ENCODE peak calls at places on chromosomes 1 and 21, in seven cellular contexts. R is posterior vena cava; J is activated CD8-positive, alpha-beta memory T cell treated with anti-CD3 and anti-CD28 coated beads for 1 hour; F is stimulated activated naive B cell treated with anti-CD40 and anti-IgM and Interleukin-4, amounts not matched to agents 10 μg/mL and 1 μg/mL and 100 μg/mL, for 72 hours; V is HuH-7.5; T is nucleus accumbens; C is hippocampal formation. K is an unnamed sample.

GRCh38 chr21:43308511-43309283 is 118.2 kb downstream of the SIK1 start:
- DNase-seq in R (peak; percentile 42), J (no peak), F (no peak), V (no peak), T (no peak), C (no peak), K (no peak)

GRCh38 chr1:169115891-169116585 is 9.5 kb downstream of the ATP1B1 start:
- DNase-seq in R (peak; percentile 79), J (no peak), F (no peak), V (peak; percentile 38), T (no peak), C (peak; percentile 51), K (no peak)

GRCh38 chr1:230278871-230279582 is 147.1 kb downstream of the PGBD5 start:
- DNase-seq in R (peak; percentile 37), J (no peak), F (no peak), V (no peak), T (no peak), C (no peak), K (no peak)

GRCh38 chr1:93798301-93798700 is 80.7 kb downstream of the DNTTIP2 start:
- DNase-seq in R (no peak), J (no peak), F (no peak), V (no peak), T (no peak), C (no peak), K (peak; percentile 91)

GRCh38 chr1:228219245-228219961 is 11.6 kb downstream of the OBSCN start:
- DNase-seq in R (peak; percentile 62), J (no peak), F (no peak), V (no peak), T (no peak), C (no peak), K (no peak)

GRCh38 chr1:30371179-30371788 is 352.1 kb downstream of the MATN1 start:
- DNase-seq in R (no peak), J (no peak), F (no peak), V (no peak), T (no peak), C (no peak), K (no peak)

GRCh38 chr21:26846036-26846931 is 1.1 kb upstream of the ADAMTS1 start:
- DNase-seq in R (peak; percentile 95), J (no peak), F (no peak), V (peak; percentile 32), T (peak; percentile 53), C (peak; percentile 73), K (peak; percentile 71)

GRCh38 chr1:204651843-204652421 is 33.6 kb downstream of the LRRN2 start:
- DNase-seq in R (no peak), J (no peak), F (no peak), V (no peak), T (no peak), C (no peak), K (no peak)

GRCh38 chr1:51875291-51875772 is 3.2 kb downstream of the NRDC start:
- DNase-seq in R (no peak), J (no peak), F (no peak), V (no peak), T (no peak), C (no peak), K (no peak)

GRCh38 chr1:21576798-21577187 is 67.6 kb downstream of the ALPL start:
- DNase-seq in R (no peak), J (no peak), F (no peak), V (no peak), T (no peak), C (no peak), K (no peak)

GRCh38 chr21:41222247-41223068 is 54.5 kb downstream of the BACE2 start:
- DNase-seq in R (no peak), J (no peak), F (no peak), V (no peak), T (no peak), C (no peak), K (peak; percentile 6)

GRCh38 chr1:93839307-93839706 is 39.7 kb downstream of the DNTTIP2 start:
- DNase-seq in R (no peak), J (no peak), F (no peak), V (no peak), T (no peak), C (no peak), K (peak; percentile 64)

GRCh38 chr1:168343566-168343965 is 62.9 kb downstream of the TBX19 start:
- DNase-seq in R (no peak), J (no peak), F (no peak), V (no peak), T (no peak), C (peak; percentile 6), K (no peak)

GRCh38 chr1:102191723-102192122 is 195.0 kb upstream of the OLFM3 start:
- DNase-seq in R (no peak), J (no peak), F (no peak), V (no peak), T (no peak), C (no peak), K (peak; percentile 5)

GRCh38 chr1:118317836-118318614 is 133.0 kb upstream of the SPAG17 start:
- DNase-seq in R (no peak), J (no peak), F (no peak), V (no peak), T (no peak), C (no peak), K (no peak)

GRCh38 chr1:198667186-198667585 is 28.3 kb downstream of the PTPRC start:
- DNase-seq in R (no peak), J (no peak), F (no peak), V (no peak), T (no peak), C (no peak), K (no peak)

GRCh38 chr1:208485512-208485911 is 241.3 kb upstream of the PLXNA2 start:
- DNase-seq in R (no peak), J (no peak), F (no peak), V (no peak), T (no peak), C (no peak), K (no peak)

GRCh38 chr1:211258310-211258755 is 833 bp upstream of the RCOR3 start:
- DNase-seq in R (peak; percentile 92), J (peak; percentile 29), F (peak; percentile 60), V (peak; percentile 29), T (peak; percentile 26), C (peak; percentile 49), K (peak; percentile 86)

GRCh38 chr1:202599669-202600431 is 110.4 kb downstream of the SYT2 start:
- DNase-seq in R (no peak), J (no peak), F (peak; percentile 40), V (peak; percentile 72), T (peak; percentile 14), C (peak; percentile 33), K (peak; percentile 79)

GRCh38 chr1:222073307-222073995 is 331.6 kb upstream of the DUSP10 start:
- DNase-seq in R (no peak), J (no peak), F (no peak), V (no peak), T (no peak), C (no peak), K (peak; percentile 57)

GRCh38 chr1:46203738-46204405 is 738 bp downstream of the LURAP1 start:
- DNase-seq in R (peak; percentile 9), J (no peak), F (no peak), V (no peak), T (no peak), C (peak; percentile 53), K (peak; percentile 6)

GRCh38 chr21:21029159-21029558 is 30.9 kb downstream of the NCAM2 start:
- DNase-seq in R (no peak), J (no peak), F (no peak), V (no peak), T (no peak), C (no peak), K (peak; percentile 41)

GRCh38 chr1:74395492-74395891 is 116.9 kb downstream of the LRRC53 start:
- DNase-seq in R (no peak), J (no peak), F (no peak), V (no peak), T (no peak), C (no peak), K (peak; percentile 16)

GRCh38 chr1:59360729-59361128 is 63.8 kb downstream of the FGGY start:
- DNase-seq in R (no peak), J (no peak), F (no peak), V (no peak), T (no peak), C (no peak), K (no peak)

GRCh38 chr1:207145401-207146058 is 41.5 kb downstream of the C4BPA start:
- DNase-seq in R (no peak), J (no peak), F (no peak), V (no peak), T (no peak), C (no peak), K (no peak)

GRCh38 chr1:228087771-228088251 is 5.3 kb downstream of the ARF1 start:
- DNase-seq in R (peak; percentile 86), J (no peak), F (no peak), V (no peak), T (no peak), C (no peak), K (peak; percentile 60)

GRCh38 chr1:147292635-147293251 is 50.3 kb downstream of the CHD1L start:
- DNase-seq in R (no peak), J (no peak), F (no peak), V (no peak), T (no peak), C (no peak), K (peak; percentile 92)

GRCh38 chr1:27360159-27361043 is 6.4 kb downstream of the MAP3K6 start:
- DNase-seq in R (no peak), J (peak; percentile 42), F (no peak), V (no peak), T (no peak), C (no peak), K (no peak)